ENCODE peak calls at places on chromosomes 2 and 18, in four cellular contexts. B is aorta, L is adrenal gland, F is thyroid gland. V is an unnamed sample.
A peak's percentile ranks its signal among the peaks of the same experiment; 100 is the strongest.

GRCh38 chr2:26740346-26740745 is 23.7 kb upstream of the SLC35F6 start:
- DNase-seq in B (no peak), L (no peak), F (no peak), V (no peak)

GRCh38 chr2:99648115-99648850 is 158.5 kb upstream of the REV1 start:
- DNase-seq in B (no peak), L (peak; percentile 55), F (no peak), V (peak; percentile 66)

GRCh38 chr18:4352746-4353522 is 102.2 kb downstream of the DLGAP1 start:
- DNase-seq in B (no peak), L (no peak), F (no peak), V (no peak)

GRCh38 chr2:15704788-15705115 is 113.1 kb downstream of the DDX1 start:
- DNase-seq in B (no peak), L (no peak), F (no peak), V (no peak)

GRCh38 chr2:160407393-160408204 is 86.0 kb downstream of the RBMS1 start:
- DNase-seq in B (peak; percentile 73), L (peak; percentile 54), F (peak; percentile 59), V (no peak)

GRCh38 chr2:215436705-215437570 is 1.1 kb upstream of the FN1 start:
- DNase-seq in B (no peak), L (peak; percentile 7), F (peak; percentile 5), V (no peak)

GRCh38 chr2:187826023-187826422 is 271.8 kb upstream of the TFPI start:
- DNase-seq in B (no peak), L (no peak), F (peak; percentile 17), V (no peak)

GRCh38 chr2:70714141-70714905 is 53.7 kb downstream of the ADD2 start:
- DNase-seq in B (no peak), L (no peak), F (no peak), V (no peak)

GRCh38 chr2:235642446-235643107 is 148.7 kb downstream of the AGAP1 start:
- DNase-seq in B (no peak), L (peak; percentile 33), F (no peak), V (no peak)

GRCh38 chr2:39375917-39376316 is 61.2 kb downstream of the MAP4K3 start:
- DNase-seq in B (no peak), L (no peak), F (no peak), V (no peak)

GRCh38 chr2:118290436-118291004 is 202.2 kb downstream of the INSIG2 start:
- DNase-seq in B (no peak), L (no peak), F (no peak), V (no peak)

GRCh38 chr2:100554788-100555407 is 7.9 kb upstream of the PDCL3 start:
- DNase-seq in B (peak; percentile 65), L (peak; percentile 12), F (no peak), V (no peak)

GRCh38 chr2:106314427-106314826 is 120.3 kb upstream of the UXS1 start:
- DNase-seq in B (no peak), L (no peak), F (no peak), V (no peak)

GRCh38 chr2:236177967-236178909 is 10.1 kb upstream of the GBX2 start:
- DNase-seq in B (peak; percentile 67), L (peak; percentile 57), F (peak; percentile 52), V (no peak)

GRCh38 chr2:201704536-201704935 is 6.1 kb upstream of the MPP4 start:
- DNase-seq in B (no peak), L (no peak), F (no peak), V (no peak)

GRCh38 chr2:127105656-127106456 is 1.1 kb downstream of the BIN1 start:
- DNase-seq in B (peak; percentile 64), L (peak; percentile 53), F (peak; percentile 43), V (no peak)

GRCh38 chr2:239463541-239464165 is 62.8 kb upstream of the HDAC4 start:
- DNase-seq in B (peak; percentile 51), L (no peak), F (no peak), V (no peak)

GRCh38 chr2:48356701-48357322 is 173.1 kb upstream of the STON1 start:
- DNase-seq in B (no peak), L (no peak), F (no peak), V (no peak)

GRCh38 chr2:66432801-66433694 is 1.9 kb upstream of the MEIS1 start:
- DNase-seq in B (peak; percentile 92), L (peak; percentile 95), F (peak; percentile 68), V (peak; percentile 74)

GRCh38 chr2:226115102-226115831 is 684.4 kb downstream of the IRS1 start:
- DNase-seq in B (no peak), L (peak; percentile 20), F (no peak), V (peak; percentile 86)

GRCh38 chr18:50866765-50867164 is 12.2 kb upstream of the ME2 start:
- DNase-seq in B (no peak), L (no peak), F (no peak), V (no peak)

GRCh38 chr2:58447586-58447985 is 206.5 kb upstream of the FANCL start:
- DNase-seq in B (no peak), L (no peak), F (no peak), V (no peak)

GRCh38 chr18:54828986-54829385 is 709 bp downstream of the RAB27B start:
- DNase-seq in B (no peak), L (no peak), F (no peak), V (no peak)

GRCh38 chr2:60413819-60414178 is 139.7 kb downstream of the BCL11A start:
- DNase-seq in B (no peak), L (no peak), F (no peak), V (no peak)

GRCh38 chr2:240219208-240219890 is 78.9 kb upstream of the OTOS start:
- DNase-seq in B (no peak), L (no peak), F (no peak), V (no peak)

DNA sequence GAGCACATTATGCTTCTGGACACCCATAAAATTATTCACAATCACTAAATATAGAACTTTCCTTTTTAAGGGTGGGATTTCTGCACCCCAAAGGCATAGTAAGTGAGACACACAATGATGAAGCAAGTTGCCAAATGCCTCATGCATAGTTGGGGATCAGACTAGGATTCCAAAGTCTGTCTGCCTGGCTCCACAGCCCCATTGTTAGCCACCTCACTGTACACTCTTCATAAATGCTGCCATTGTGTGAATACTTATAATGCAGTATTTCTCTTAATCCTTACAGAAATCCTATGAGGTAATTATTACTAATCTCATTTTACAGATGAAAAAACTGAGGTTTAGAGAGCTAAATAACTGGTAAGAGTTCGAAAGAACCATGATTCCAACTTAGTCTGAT is 738.6 kb downstream of the ERBB4 start:
- DNase-seq in B (no peak), L (no peak), F (no peak), V (no peak)
- H3K27me3 ChIP-seq in B (no peaks in the 10 kb centered on the region), L (no peaks in the 10 kb centered on the region), F (no peaks in the 10 kb centered on the region), V (no peaks in the 10 kb centered on the region)

GRCh38 chr2:238286551-238286950 is 1.9 kb downstream of the PER2 start:
- DNase-seq in B (peak; percentile 80), L (peak; percentile 90), F (peak; percentile 92), V (peak; percentile 65)
- H3K4me3 ChIP-seq in B (no peak overlapping the region), L (no peak overlapping the region), F (no peak overlapping the region), V (no peak overlapping the region)

DNA sequence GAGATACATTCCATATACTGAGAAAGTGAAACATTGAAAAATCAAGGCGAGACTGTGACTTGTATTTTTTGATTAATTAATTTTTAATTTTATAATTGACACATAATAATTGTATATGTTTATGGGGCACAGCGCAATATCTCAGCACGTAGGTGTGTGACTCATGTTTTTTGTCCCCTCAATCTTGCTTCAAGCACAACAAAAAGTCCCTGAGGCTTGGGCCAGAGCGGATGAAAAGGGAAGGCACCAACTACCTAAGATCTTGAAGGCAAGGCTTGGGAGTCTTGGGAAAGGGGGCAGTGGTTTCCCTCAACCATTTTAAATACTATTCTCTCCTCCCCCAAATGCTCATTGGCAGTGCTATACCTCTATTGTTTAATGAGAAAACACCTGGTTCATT is 9.9 kb downstream of the SGPP2 start:
- DNase-seq in B (no peak), L (no peak), F (no peak), V (no peak)
- H3K36me3 ChIP-seq in B (no peaks in the 10 kb centered on the region), L (no peaks in the 10 kb centered on the region), F (no peaks in the 10 kb centered on the region), V (no peaks in the 10 kb centered on the region)

DNA sequence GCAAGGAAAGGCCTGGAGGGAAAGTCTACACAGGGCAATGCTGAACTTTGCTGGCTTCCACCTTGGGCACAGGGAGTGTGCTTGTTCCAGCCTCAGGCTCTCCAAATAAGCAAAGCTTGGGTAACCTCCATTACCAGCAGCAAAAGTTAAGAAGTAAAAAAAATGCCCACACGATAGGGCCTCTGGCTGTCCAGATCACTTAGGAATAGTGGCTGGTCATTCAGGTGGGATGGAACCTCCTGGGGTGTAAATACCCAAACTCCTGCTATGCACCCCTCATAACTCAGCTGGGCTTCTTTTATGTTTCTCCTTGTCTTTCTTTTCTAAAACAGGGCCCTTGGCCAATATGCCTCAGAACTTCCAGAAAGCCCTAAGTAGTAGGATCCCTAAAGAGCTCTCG is 1.8 kb upstream of the OSR1 start:
- DNase-seq in B (no peak), L (no peak), F (no peak), V (no peak)
- H3K27me3 ChIP-seq in B (no peaks in the 10 kb centered on the region), L (peaks cover 41% of the 10 kb centered on the region), F (peaks cover 30% of the 10 kb centered on the region), V (peaks cover 2% of the 10 kb centered on the region)

DNA sequence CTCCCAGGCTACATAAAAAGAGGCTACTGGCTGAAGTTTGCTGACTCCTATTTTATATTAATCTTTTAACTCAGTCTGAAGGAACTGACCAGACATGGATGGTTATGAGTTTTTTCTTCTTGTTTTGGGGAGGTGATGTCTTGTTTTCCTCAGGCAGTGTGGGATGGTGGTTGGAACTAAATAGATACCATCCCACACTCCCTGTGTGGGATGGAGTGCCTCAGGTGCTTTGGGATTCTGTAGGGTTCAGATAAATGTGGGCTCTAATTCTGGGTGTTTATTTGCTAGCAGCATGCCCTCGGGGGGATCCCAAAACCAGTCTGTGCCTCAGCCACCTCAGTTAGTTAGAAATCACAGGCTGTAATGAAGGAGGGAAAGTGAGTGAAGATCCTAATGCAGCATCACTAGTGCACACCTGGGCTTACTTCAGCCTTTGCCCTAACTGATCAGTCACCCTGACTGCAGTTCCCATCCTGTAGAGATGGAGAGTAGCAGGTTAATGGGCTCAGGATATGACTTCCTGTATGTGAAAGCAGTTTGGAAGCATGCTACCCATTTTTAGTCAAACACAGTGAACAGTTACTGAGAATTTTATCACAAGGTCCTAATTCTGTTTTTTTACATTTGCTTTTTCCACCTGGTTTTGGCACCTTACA is 132.2 kb downstream of the SPTBN1 start:
- DNase-seq in B (no peak), L (no peak), F (no peak), V (no peak)
- H3K4me3 ChIP-seq in B (no peak overlapping the region), L (no peak overlapping the region), F (no peak overlapping the region), V (no peak overlapping the region)

GRCh38 chr2:86074811-86075210 is 30.9 kb downstream of the POLR1A start:
- DNase-seq in B (no peak), L (no peak), F (no peak), V (no peak)

GRCh38 chr2:86072271-86072858 is 33.3 kb downstream of the POLR1A start:
- DNase-seq in B (peak; percentile 89), L (peak; percentile 89), F (peak; percentile 94), V (no peak)

GRCh38 chr2:86070868-86071267 is 34.8 kb downstream of the POLR1A start:
- DNase-seq in B (no peak), L (no peak), F (no peak), V (no peak)

GRCh38 chr2:86074256-86074655 is 31.4 kb downstream of the POLR1A start:
- DNase-seq in B (no peak), L (no peak), F (no peak), V (no peak)

DNA sequence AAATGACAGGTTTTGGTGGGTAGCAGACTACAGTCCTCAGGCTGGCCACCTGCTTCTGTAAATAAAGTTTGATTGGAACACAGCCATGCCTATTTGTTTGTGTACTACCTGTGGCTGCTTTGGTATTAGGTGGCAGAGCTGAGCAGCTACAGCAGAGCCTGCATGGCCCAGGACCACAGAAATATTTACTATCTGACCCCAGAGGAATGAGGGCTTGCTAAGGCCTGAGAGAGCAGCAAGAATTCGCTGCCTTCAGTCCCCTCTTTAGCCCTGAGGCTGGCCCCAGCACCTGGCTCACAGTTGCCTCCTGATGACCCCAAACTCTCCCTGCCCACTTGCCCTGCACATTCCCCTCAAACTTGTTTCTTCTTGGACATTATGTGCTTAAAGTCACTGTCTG is 32.5 kb downstream of the POLR1A start:
- DNase-seq in B (no peak), L (no peak), F (no peak), V (no peak)
- H3K36me3 ChIP-seq in B (peaks cover 2% of the 10 kb centered on the region), L (peaks cover 54% of the 10 kb centered on the region), F (peaks cover 14% of the 10 kb centered on the region), V (peaks cover 23% of the 10 kb centered on the region)

GRCh38 chr2:234496835-234497591 is at the start of gene ARL4C:
- DNase-seq in B (peak; percentile 69), L (peak; percentile 77), F (peak; percentile 76), V (no peak)
- H3K27me3 ChIP-seq in B (no peaks in the 10 kb centered on the region), L (peaks cover 3% of the 10 kb centered on the region), F (no peaks in the 10 kb centered on the region), V (no peaks in the 10 kb centered on the region)